ENCODE peak calls at places on chromosomes 12 and 14, in six cellular contexts. One of them, this sample, is unnamed.

GRCh38 chr12:128766738-128767501 is 56.8 kb downstream of the SLC15A4 start:
- DNase-seq in psoas muscle: no peak
- DNase-seq in EL: no peak
- DNase-seq in HEK293T: no peak
- DNase-seq in DMS79: no peak
- DNase-seq in NCI-H1436: no peak
- DNase-seq in this sample: no peak

GRCh38 chr14:56129941-56130340 is 11.7 kb downstream of the PELI2 start:
- DNase-seq in DMS79: no peak
- DNase-seq in HEK293T: no peak
- DNase-seq in psoas muscle: no peak
- DNase-seq in NCI-H1436: no peak
- DNase-seq in EL: no peak
- DNase-seq in this sample: no peak

GRCh38 chr12:10189653-10190052 is 10.8 kb downstream of the TMEM52B start:
- DNase-seq in NCI-H1436: no peak
- DNase-seq in DMS79: no peak
- DNase-seq in HEK293T: no peak
- DNase-seq in EL: peak
- DNase-seq in psoas muscle: peak
- DNase-seq in this sample: no peak

GRCh38 chr12:5087831-5088554 is 44.3 kb downstream of the KCNA5 start:
- DNase-seq in HEK293T: no peak
- DNase-seq in EL: no peak
- DNase-seq in DMS79: no peak
- DNase-seq in NCI-H1436: no peak
- DNase-seq in psoas muscle: no peak
- DNase-seq in this sample: no peak

GRCh38 chr12:90816353-90817089 is 138.5 kb downstream of the CCER1 start:
- DNase-seq in psoas muscle: no peak
- DNase-seq in NCI-H1436: no peak
- DNase-seq in HEK293T: no peak
- DNase-seq in EL: peak
- DNase-seq in DMS79: no peak
- DNase-seq in this sample: no peak

GRCh38 chr14:72567226-72567625 is 326.7 kb downstream of the DPF3 start:
- DNase-seq in NCI-H1436: no peak
- DNase-seq in DMS79: no peak
- DNase-seq in psoas muscle: no peak
- DNase-seq in EL: no peak
- DNase-seq in HEK293T: no peak
- DNase-seq in this sample: no peak

GRCh38 chr14:36619853-36620252 is 37.4 kb upstream of the NKX2-8 start:
- DNase-seq in DMS79: peak
- DNase-seq in EL: no peak
- DNase-seq in psoas muscle: no peak
- DNase-seq in HEK293T: no peak
- DNase-seq in NCI-H1436: no peak
- DNase-seq in this sample: peak

GRCh38 chr12:111753144-111753881 is 13.4 kb upstream of the ALDH2 start:
- DNase-seq in DMS79: no peak
- DNase-seq in HEK293T: peak
- DNase-seq in NCI-H1436: peak
- DNase-seq in psoas muscle: peak
- DNase-seq in EL: peak
- DNase-seq in this sample: peak

GRCh38 chr14:92529895-92530294 is 16.3 kb downstream of the RIN3 start:
- DNase-seq in HEK293T: no peak
- DNase-seq in psoas muscle: no peak
- DNase-seq in DMS79: no peak
- DNase-seq in NCI-H1436: no peak
- DNase-seq in EL: no peak
- DNase-seq in this sample: no peak

GRCh38 chr14:69547701-69548348 is 26.8 kb downstream of the CCDC177 start:
- DNase-seq in HEK293T: peak
- DNase-seq in psoas muscle: no peak
- DNase-seq in EL: no peak
- DNase-seq in DMS79: no peak
- DNase-seq in NCI-H1436: peak
- DNase-seq in this sample: no peak

GRCh38 chr12:49054524-49054923 is 6.1 kb downstream of the KMT2D start:
- DNase-seq in EL: no peak
- DNase-seq in psoas muscle: no peak
- DNase-seq in DMS79: no peak
- DNase-seq in NCI-H1436: no peak
- DNase-seq in HEK293T: no peak
- DNase-seq in this sample: no peak

GRCh38 chr14:53360821-53361220 is 207.7 kb upstream of the DDHD1 start:
- DNase-seq in psoas muscle: no peak
- DNase-seq in NCI-H1436: no peak
- DNase-seq in DMS79: no peak
- DNase-seq in EL: no peak
- DNase-seq in HEK293T: no peak
- DNase-seq in this sample: no peak

GRCh38 chr12:191541-191940 is 22.4 kb downstream of the SLC6A12 start:
- DNase-seq in NCI-H1436: no peak
- DNase-seq in DMS79: no peak
- DNase-seq in psoas muscle: no peak
- DNase-seq in HEK293T: no peak
- DNase-seq in EL: no peak
- DNase-seq in this sample: no peak

GRCh38 chr12:42447371-42447786 is 121.4 kb downstream of the PPHLN1 start:
- DNase-seq in DMS79: no peak
- DNase-seq in EL: no peak
- DNase-seq in HEK293T: no peak
- DNase-seq in psoas muscle: no peak
- DNase-seq in NCI-H1436: no peak
- DNase-seq in this sample: no peak

GRCh38 chr12:46609281-46609623 is 216.5 kb downstream of the SLC38A4 start:
- DNase-seq in NCI-H1436: peak
- DNase-seq in HEK293T: no peak
- DNase-seq in psoas muscle: no peak
- DNase-seq in EL: no peak
- DNase-seq in DMS79: no peak
- DNase-seq in this sample: no peak

GRCh38 chr12:3622732-3623690 is 129.9 kb downstream of the CRACR2A start:
- DNase-seq in DMS79: no peak
- DNase-seq in EL: no peak
- DNase-seq in HEK293T: no peak
- DNase-seq in psoas muscle: no peak
- DNase-seq in NCI-H1436: no peak
- DNase-seq in this sample: no peak

GRCh38 chr12:31928246-31929139 is 30.7 kb upstream of the RESF1 start:
- DNase-seq in NCI-H1436: no peak
- DNase-seq in psoas muscle: no peak
- DNase-seq in EL: no peak
- DNase-seq in HEK293T: no peak
- DNase-seq in DMS79: no peak
- DNase-seq in this sample: no peak

GRCh38 chr14:52055215-52055614 is 13.6 kb downstream of the NID2 start:
- DNase-seq in NCI-H1436: no peak
- DNase-seq in DMS79: no peak
- DNase-seq in psoas muscle: no peak
- DNase-seq in HEK293T: no peak
- DNase-seq in EL: peak
- DNase-seq in this sample: no peak

GRCh38 chr12:103495783-103496456 is at the start of gene C12orf42:
- DNase-seq in DMS79: peak
- DNase-seq in EL: peak
- DNase-seq in NCI-H1436: peak
- DNase-seq in HEK293T: peak
- DNase-seq in psoas muscle: no peak
- DNase-seq in this sample: peak

GRCh38 chr14:54369343-54369742 is 27.5 kb upstream of the CDKN3 start:
- DNase-seq in EL: peak
- DNase-seq in NCI-H1436: no peak
- DNase-seq in psoas muscle: no peak
- DNase-seq in HEK293T: no peak
- DNase-seq in DMS79: no peak
- DNase-seq in this sample: no peak

GRCh38 chr12:1518763-1519516 is 75.4 kb downstream of the FBXL14 start:
- DNase-seq in DMS79: peak
- DNase-seq in EL: peak
- DNase-seq in psoas muscle: no peak
- DNase-seq in NCI-H1436: no peak
- DNase-seq in HEK293T: no peak
- DNase-seq in this sample: no peak

GRCh38 chr12:104656921-104657320 is 200.2 kb downstream of the CHST11 start:
- DNase-seq in psoas muscle: peak
- DNase-seq in EL: no peak
- DNase-seq in HEK293T: no peak
- DNase-seq in NCI-H1436: no peak
- DNase-seq in DMS79: no peak
- DNase-seq in this sample: no peak

GRCh38 chr12:11823043-11823442 is 173.6 kb downstream of the ETV6 start:
- DNase-seq in NCI-H1436: no peak
- DNase-seq in EL: peak
- DNase-seq in HEK293T: no peak
- DNase-seq in psoas muscle: no peak
- DNase-seq in DMS79: no peak
- DNase-seq in this sample: no peak

GRCh38 chr14:65010211-65010931 is 23.7 kb downstream of the FNTB start:
- DNase-seq in psoas muscle: no peak
- DNase-seq in DMS79: no peak
- DNase-seq in HEK293T: no peak
- DNase-seq in NCI-H1436: no peak
- DNase-seq in EL: no peak
- DNase-seq in this sample: no peak

GRCh38 chr12:87425942-87426554 is 603.2 kb downstream of the C12orf50 start:
- DNase-seq in EL: no peak
- DNase-seq in HEK293T: no peak
- DNase-seq in DMS79: no peak
- DNase-seq in NCI-H1436: no peak
- DNase-seq in psoas muscle: no peak
- DNase-seq in this sample: no peak